ENCODE peak calls at places on chromosome 14, in eight cellular contexts. B is heart right ventricle, V is SK-N-SH, W is lung, L is psoas muscle, I is H9, C is left lung, H is stomach. F is an unnamed sample.

GRCh38 chr14:91350813-91351507 is 66.7 kb downstream of the CCDC88C start:
- DNase-seq in L (no peak), V (no peak), W (no peak), H (no peak), I (no peak), B (no peak), C (no peak), F (no peak)

GRCh38 chr14:30906752-30907658 is 32.6 kb downstream of the COCH start:
- DNase-seq in H (no peak), B (no peak), W (no peak), V (peak), C (no peak), I (no peak), L (no peak), F (no peak)

GRCh38 chr14:32311294-32312009 is 17.6 kb upstream of the AKAP6 start:
- DNase-seq in L (no peak), B (no peak), W (no peak), V (no peak), H (no peak), C (no peak), I (no peak), F (no peak)

GRCh38 chr14:35343709-35344474 is 51.7 kb downstream of the PSMA6 start:
- DNase-seq in W (no peak), L (peak), V (no peak), I (peak), C (no peak), H (no peak), B (no peak), F (no peak)

GRCh38 chr14:26963696-26964095 is 365.9 kb upstream of the NOVA1 start:
- DNase-seq in W (no peak), B (no peak), H (no peak), V (no peak), I (no peak), C (no peak), L (no peak), F (no peak)

GRCh38 chr14:64828096-64828495 is 51.6 kb downstream of the SPTB start:
- DNase-seq in L (no peak), C (no peak), V (no peak), W (no peak), B (no peak), H (no peak), I (no peak), F (no peak)

GRCh38 chr14:91636604-91637003 is 95.3 kb downstream of the CATSPERB start:
- DNase-seq in V (no peak), W (no peak), I (no peak), H (no peak), B (no peak), C (no peak), L (no peak), F (no peak)

GRCh38 chr14:101460986-101461750 is 100.1 kb upstream of the DIO3 start:
- DNase-seq in H (peak), L (no peak), V (no peak), C (no peak), B (no peak), I (peak), W (no peak), F (no peak)

GRCh38 chr14:99357151-99357550 is 85.2 kb upstream of the BCL11B start:
- DNase-seq in B (no peak), W (no peak), L (no peak), H (no peak), C (no peak), I (no peak), V (no peak), F (no peak)

GRCh38 chr14:79407572-79407971 is 803.7 kb downstream of the DIO2 start:
- DNase-seq in W (no peak), V (no peak), B (no peak), L (no peak), C (no peak), I (no peak), H (no peak), F (no peak)

GRCh38 chr14:97275276-97275675 is 478.1 kb downstream of the VRK1 start:
- DNase-seq in C (no peak), V (no peak), I (no peak), L (no peak), W (no peak), B (no peak), H (no peak), F (no peak)

GRCh38 chr14:71668186-71668912 is 263.9 kb upstream of the RGS6 start:
- DNase-seq in C (no peak), I (no peak), L (no peak), H (no peak), B (no peak), W (no peak), V (no peak), F (no peak)
- H3K27ac ChIP-seq in C (no peak), I (no peak), L (no peak), H (no peak), B (no peak), W (no peak), V (no peak), F (peak)

GRCh38 chr14:24259282-24260025 is 3.5 kb downstream of the TGM1 start:
- DNase-seq in V (no peak), L (no peak), I (no peak), H (no peak), C (peak), B (no peak), W (peak), F (no peak)

GRCh38 chr14:24260780-24261157 is 2.2 kb downstream of the TGM1 start:
- DNase-seq in B (no peak), V (no peak), H (no peak), C (no peak), I (no peak), L (peak), W (no peak), F (no peak)

GRCh38 chr14:24258548-24259265 is 4.3 kb downstream of the TGM1 start:
- DNase-seq in B (no peak), V (no peak), C (no peak), W (no peak), H (no peak), L (no peak), I (peak), F (no peak)

GRCh38 chr14:24261256-24261968 is 1.6 kb downstream of the TGM1 start:
- DNase-seq in V (no peak), W (no peak), L (no peak), B (no peak), I (no peak), H (no peak), C (no peak), F (no peak)

GRCh38 chr14:24260026-24260779 is 2.8 kb downstream of the TGM1 start:
- DNase-seq in V (no peak), L (no peak), B (no peak), I (no peak), W (no peak), H (no peak), C (no peak), F (no peak)
- H3K27ac ChIP-seq in V (no peak), L (no peak), B (no peak), I (no peak), W (peak), H (no peak), C (no peak), F (no peak)

GRCh38 chr14:72736348-72736747 is 157.6 kb downstream of the DPF3 start:
- DNase-seq in W (no peak), V (peak), L (no peak), H (peak), C (no peak), B (no peak), I (no peak), F (no peak)
- H3K27ac ChIP-seq in W (no peak), V (no peak), L (peak), H (no peak), C (no peak), B (no peak), I (no peak), F (no peak)

GRCh38 chr14:89309670-89310177 is 107.3 kb downstream of the FOXN3 start:
- DNase-seq in H (no peak), I (no peak), C (no peak), V (no peak), B (no peak), W (no peak), L (no peak), F (no peak)
- H3K27ac ChIP-seq in H (no peak), I (no peak), C (no peak), V (no peak), B (no peak), W (no peak), L (peak), F (no peak)

DNA sequence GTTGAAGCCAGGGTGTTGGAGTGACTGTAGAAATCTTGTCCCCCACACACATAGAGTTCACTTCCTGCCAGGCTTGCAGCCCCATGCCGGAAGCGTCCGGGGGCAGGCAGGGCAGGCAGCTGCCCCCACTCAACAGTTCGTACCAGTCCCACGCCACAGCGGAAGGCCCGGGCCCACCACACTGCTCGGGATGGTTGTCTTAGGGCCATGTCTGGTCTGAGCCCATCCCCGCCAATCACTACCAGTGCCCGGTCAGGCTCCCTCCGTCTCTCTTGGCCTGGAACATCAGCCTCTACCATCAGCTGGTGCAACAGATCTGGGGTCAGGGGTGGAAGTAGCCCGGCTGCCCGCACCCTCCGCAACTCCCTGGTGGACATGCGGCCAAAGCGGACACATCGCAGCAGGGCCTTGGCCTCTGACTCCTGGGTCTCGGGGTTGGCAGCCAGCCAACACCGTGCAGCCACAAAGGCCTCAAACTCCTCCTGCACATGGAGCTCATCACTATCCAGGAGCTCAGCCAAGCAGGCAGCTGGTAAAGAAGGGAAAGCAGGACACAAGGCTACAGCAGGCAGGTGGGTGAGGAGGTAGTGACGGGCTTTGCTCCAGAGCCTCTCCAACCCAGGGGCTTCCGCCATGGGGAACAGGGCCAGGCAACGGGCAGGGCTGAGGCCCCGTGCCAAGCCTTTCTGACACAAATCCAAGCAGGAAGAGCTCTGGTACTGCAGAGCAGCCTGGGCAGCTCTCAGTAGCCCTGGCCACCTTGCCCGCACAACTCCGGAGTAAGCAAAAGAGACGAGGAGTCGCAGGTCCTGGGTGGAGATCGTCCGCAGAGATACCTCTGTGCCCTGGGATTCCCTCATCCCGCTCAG is 5.9 kb downstream of the KLHL33 start:
- DNase-seq in W (peak), L (no peak), I (no peak), C (no peak), B (peak), V (no peak), H (peak), F (no peak)
- H3K27ac ChIP-seq in W (no peak), L (peak), I (no peak), C (no peak), B (no peak), V (no peak), H (no peak), F (peak)

DNA sequence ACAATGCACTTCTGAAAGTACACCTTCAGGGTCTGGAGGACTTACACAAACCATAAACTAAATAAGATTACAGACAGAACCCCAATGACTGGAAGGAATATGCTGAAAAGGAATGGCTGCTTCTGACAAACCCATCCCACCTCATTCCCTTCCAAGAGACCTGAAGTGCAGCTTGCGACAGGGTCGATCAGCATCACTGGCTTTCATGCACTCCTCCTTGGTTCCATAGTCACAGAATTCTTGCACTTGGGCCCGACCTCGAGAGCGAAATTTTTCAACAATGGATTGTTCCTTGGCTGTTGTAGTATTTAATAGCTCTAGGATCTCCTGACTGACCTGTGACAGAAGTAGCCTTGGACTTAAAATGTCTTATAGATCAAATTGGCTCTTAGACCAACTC is 9.6 kb downstream of the METTL3 start:
- DNase-seq in V (no peak), H (no peak), L (no peak), I (no peak), C (no peak), W (no peak), B (no peak), F (no peak)
- H3K27ac ChIP-seq in V (no peak), H (no peak), L (no peak), I (no peak), C (no peak), W (no peak), B (no peak), F (no peak)

GRCh38 chr14:94465042-94465441 is 11.0 kb downstream of the SERPINA9 start:
- DNase-seq in L (no peak), C (no peak), W (no peak), I (peak), H (no peak), B (no peak), V (no peak), F (no peak)
- H3K27ac ChIP-seq in L (no peak), C (no peak), W (no peak), I (no peak), H (no peak), B (no peak), V (no peak), F (no peak)